ENCODE peak calls at places on chromosome 20, in ten cellular contexts. One of them, this sample, is unnamed.
A peak's percentile ranks its signal among the peaks of the same experiment; 100 is the strongest.

GRCh38 chr20:41173161-41173721 is 35.9 kb downstream of the PLCG1 start:
- DNase-seq in mesendoderm: peak; percentile 73
- DNase-seq in tibial artery: peak; percentile 90
- DNase-seq in aorta: peak; percentile 95
- DNase-seq in CD8-positive, alpha-beta memory T cell: peak; percentile 45
- DNase-seq in mammary epithelial cell: peak; percentile 51
- DNase-seq in endodermal cell: peak; percentile 95
- DNase-seq in cardiac muscle cell: peak; percentile 78
- DNase-seq in CD4-positive, alpha-beta memory T cell: peak; percentile 58
- DNase-seq in transverse colon: peak; percentile 86
- DNase-seq in this sample: peak; percentile 95

GRCh38 chr20:32098786-32099185 is 10.7 kb upstream of the TM9SF4 start:
- DNase-seq in CD8-positive, alpha-beta memory T cell: no peak
- DNase-seq in cardiac muscle cell: no peak
- DNase-seq in endodermal cell: no peak
- DNase-seq in CD4-positive, alpha-beta memory T cell: no peak
- DNase-seq in aorta: no peak
- DNase-seq in tibial artery: no peak
- DNase-seq in transverse colon: no peak
- DNase-seq in mesendoderm: no peak
- DNase-seq in mammary epithelial cell: no peak
- DNase-seq in this sample: no peak

GRCh38 chr20:18057106-18057993 is at the start of gene OVOL2:
- DNase-seq in transverse colon: peak; percentile 94
- DNase-seq in tibial artery: no peak
- DNase-seq in CD8-positive, alpha-beta memory T cell: no peak
- DNase-seq in endodermal cell: peak; percentile 94
- DNase-seq in mesendoderm: peak; percentile 91
- DNase-seq in aorta: no peak
- DNase-seq in CD4-positive, alpha-beta memory T cell: no peak
- DNase-seq in cardiac muscle cell: peak; percentile 51
- DNase-seq in mammary epithelial cell: peak; percentile 82
- DNase-seq in this sample: no peak

GRCh38 chr20:2914160-2914559 is 40.9 kb downstream of the PTPRA start:
- DNase-seq in transverse colon: no peak
- DNase-seq in mesendoderm: no peak
- DNase-seq in endodermal cell: no peak
- DNase-seq in mammary epithelial cell: peak; percentile 18
- DNase-seq in CD8-positive, alpha-beta memory T cell: no peak
- DNase-seq in tibial artery: no peak
- DNase-seq in cardiac muscle cell: peak; percentile 46
- DNase-seq in CD4-positive, alpha-beta memory T cell: no peak
- DNase-seq in aorta: no peak
- DNase-seq in this sample: no peak

GRCh38 chr20:34365765-34366213 is 2.7 kb downstream of the ITCH start:
- DNase-seq in CD4-positive, alpha-beta memory T cell: no peak
- DNase-seq in cardiac muscle cell: no peak
- DNase-seq in CD8-positive, alpha-beta memory T cell: no peak
- DNase-seq in tibial artery: no peak
- DNase-seq in mesendoderm: peak; percentile 31
- DNase-seq in transverse colon: no peak
- DNase-seq in endodermal cell: no peak
- DNase-seq in mammary epithelial cell: no peak
- DNase-seq in aorta: no peak
- DNase-seq in this sample: no peak

GRCh38 chr20:62914970-62915457 is 11.3 kb downstream of the DIDO1 start:
- DNase-seq in aorta: peak; percentile 48
- DNase-seq in CD8-positive, alpha-beta memory T cell: no peak
- DNase-seq in endodermal cell: peak; percentile 90
- DNase-seq in cardiac muscle cell: peak; percentile 42
- DNase-seq in mammary epithelial cell: peak; percentile 46
- DNase-seq in mesendoderm: peak; percentile 98
- DNase-seq in tibial artery: no peak
- DNase-seq in CD4-positive, alpha-beta memory T cell: peak; percentile 47
- DNase-seq in transverse colon: no peak
- DNase-seq in this sample: no peak

GRCh38 chr20:53547664-53548239 is 45.9 kb downstream of the ZNF217 start:
- DNase-seq in mammary epithelial cell: peak; percentile 41
- DNase-seq in tibial artery: peak; percentile 26
- DNase-seq in CD8-positive, alpha-beta memory T cell: no peak
- DNase-seq in transverse colon: peak; percentile 13
- DNase-seq in endodermal cell: peak; percentile 82
- DNase-seq in CD4-positive, alpha-beta memory T cell: no peak
- DNase-seq in cardiac muscle cell: peak; percentile 80
- DNase-seq in aorta: no peak
- DNase-seq in mesendoderm: peak; percentile 78
- DNase-seq in this sample: no peak

GRCh38 chr20:34388000-34388399 is 24.9 kb downstream of the ITCH start:
- DNase-seq in transverse colon: no peak
- DNase-seq in cardiac muscle cell: no peak
- DNase-seq in mesendoderm: no peak
- DNase-seq in endodermal cell: no peak
- DNase-seq in mammary epithelial cell: no peak
- DNase-seq in CD8-positive, alpha-beta memory T cell: no peak
- DNase-seq in tibial artery: no peak
- DNase-seq in aorta: no peak
- DNase-seq in CD4-positive, alpha-beta memory T cell: no peak
- DNase-seq in this sample: no peak

GRCh38 chr20:5864873-5865582 is 85.3 kb downstream of the TRMT6 start:
- DNase-seq in mesendoderm: no peak
- DNase-seq in mammary epithelial cell: peak; percentile 48
- DNase-seq in cardiac muscle cell: no peak
- DNase-seq in aorta: no peak
- DNase-seq in transverse colon: no peak
- DNase-seq in CD8-positive, alpha-beta memory T cell: no peak
- DNase-seq in CD4-positive, alpha-beta memory T cell: peak; percentile 60
- DNase-seq in endodermal cell: no peak
- DNase-seq in tibial artery: no peak
- DNase-seq in this sample: no peak

GRCh38 chr20:3716195-3716834 is 3.9 kb upstream of the SIGLEC1 start:
- DNase-seq in CD8-positive, alpha-beta memory T cell: no peak
- DNase-seq in mesendoderm: peak; percentile 80
- DNase-seq in mammary epithelial cell: peak; percentile 16
- DNase-seq in endodermal cell: peak; percentile 86
- DNase-seq in transverse colon: no peak
- DNase-seq in cardiac muscle cell: peak; percentile 64
- DNase-seq in aorta: no peak
- DNase-seq in CD4-positive, alpha-beta memory T cell: no peak
- DNase-seq in tibial artery: no peak
- DNase-seq in this sample: no peak

GRCh38 chr20:62483613-62484468 is 8.0 kb upstream of the GATA5 start:
- DNase-seq in transverse colon: no peak
- DNase-seq in tibial artery: no peak
- DNase-seq in CD8-positive, alpha-beta memory T cell: no peak
- DNase-seq in endodermal cell: no peak
- DNase-seq in mammary epithelial cell: no peak
- DNase-seq in CD4-positive, alpha-beta memory T cell: no peak
- DNase-seq in mesendoderm: no peak
- DNase-seq in cardiac muscle cell: no peak
- DNase-seq in aorta: no peak
- DNase-seq in this sample: no peak

GRCh38 chr20:21516861-21517565 is 3.1 kb upstream of the NKX2-2 start:
- DNase-seq in cardiac muscle cell: no peak
- DNase-seq in mesendoderm: peak; percentile 52
- DNase-seq in CD4-positive, alpha-beta memory T cell: no peak
- DNase-seq in endodermal cell: peak; percentile 78
- DNase-seq in mammary epithelial cell: no peak
- DNase-seq in aorta: no peak
- DNase-seq in CD8-positive, alpha-beta memory T cell: no peak
- DNase-seq in transverse colon: no peak
- DNase-seq in tibial artery: no peak
- DNase-seq in this sample: no peak

GRCh38 chr20:54570561-54570960 is 95.2 kb downstream of the DOK5 start:
- DNase-seq in transverse colon: no peak
- DNase-seq in cardiac muscle cell: no peak
- DNase-seq in mammary epithelial cell: no peak
- DNase-seq in mesendoderm: no peak
- DNase-seq in CD4-positive, alpha-beta memory T cell: no peak
- DNase-seq in CD8-positive, alpha-beta memory T cell: no peak
- DNase-seq in aorta: no peak
- DNase-seq in endodermal cell: no peak
- DNase-seq in tibial artery: no peak
- DNase-seq in this sample: no peak

GRCh38 chr20:24411452-24412216 is 57.8 kb upstream of the SYNDIG1 start:
- DNase-seq in cardiac muscle cell: no peak
- DNase-seq in mammary epithelial cell: no peak
- DNase-seq in CD4-positive, alpha-beta memory T cell: no peak
- DNase-seq in mesendoderm: no peak
- DNase-seq in transverse colon: no peak
- DNase-seq in CD8-positive, alpha-beta memory T cell: no peak
- DNase-seq in aorta: no peak
- DNase-seq in endodermal cell: no peak
- DNase-seq in tibial artery: no peak
- DNase-seq in this sample: no peak

GRCh38 chr20:59805786-59806577 is 127.5 kb downstream of the SYCP2 start:
- DNase-seq in tibial artery: no peak
- DNase-seq in cardiac muscle cell: no peak
- DNase-seq in CD4-positive, alpha-beta memory T cell: no peak
- DNase-seq in transverse colon: no peak
- DNase-seq in mesendoderm: no peak
- DNase-seq in endodermal cell: peak; percentile 33
- DNase-seq in aorta: peak; percentile 67
- DNase-seq in CD8-positive, alpha-beta memory T cell: no peak
- DNase-seq in mammary epithelial cell: no peak
- DNase-seq in this sample: no peak

GRCh38 chr20:60283281-60283680 is 325.1 kb downstream of the CDH26 start:
- DNase-seq in transverse colon: no peak
- DNase-seq in tibial artery: no peak
- DNase-seq in endodermal cell: no peak
- DNase-seq in CD4-positive, alpha-beta memory T cell: no peak
- DNase-seq in CD8-positive, alpha-beta memory T cell: no peak
- DNase-seq in cardiac muscle cell: no peak
- DNase-seq in aorta: no peak
- DNase-seq in mammary epithelial cell: no peak
- DNase-seq in mesendoderm: peak; percentile 43
- DNase-seq in this sample: no peak

GRCh38 chr20:32448306-32449056 is 90.3 kb downstream of the ASXL1 start:
- DNase-seq in endodermal cell: peak; percentile 36
- DNase-seq in transverse colon: peak; percentile 6
- DNase-seq in tibial artery: no peak
- DNase-seq in cardiac muscle cell: no peak
- DNase-seq in CD8-positive, alpha-beta memory T cell: no peak
- DNase-seq in CD4-positive, alpha-beta memory T cell: no peak
- DNase-seq in mammary epithelial cell: no peak
- DNase-seq in aorta: peak; percentile 67
- DNase-seq in mesendoderm: no peak
- DNase-seq in this sample: peak; percentile 61

GRCh38 chr20:35842361-35842760 is 70.5 kb downstream of the PHF20 start:
- DNase-seq in endodermal cell: no peak
- DNase-seq in mesendoderm: no peak
- DNase-seq in tibial artery: no peak
- DNase-seq in CD8-positive, alpha-beta memory T cell: no peak
- DNase-seq in mammary epithelial cell: no peak
- DNase-seq in aorta: no peak
- DNase-seq in cardiac muscle cell: no peak
- DNase-seq in CD4-positive, alpha-beta memory T cell: no peak
- DNase-seq in transverse colon: no peak
- DNase-seq in this sample: no peak
- H3K4me1 ChIP-seq in endodermal cell: no peaks in the 10 kb centered on the region
- H3K4me1 ChIP-seq in mesendoderm: peaks cover 2% of the 10 kb centered on the region
- H3K4me1 ChIP-seq in tibial artery: no peaks in the 10 kb centered on the region
- H3K4me1 ChIP-seq in CD8-positive, alpha-beta memory T cell: peaks cover 18% of the 10 kb centered on the region
- H3K4me1 ChIP-seq in mammary epithelial cell: no peaks in the 10 kb centered on the region
- H3K4me1 ChIP-seq in aorta: no peaks in the 10 kb centered on the region
- H3K4me1 ChIP-seq in cardiac muscle cell: no peaks in the 10 kb centered on the region
- H3K4me1 ChIP-seq in CD4-positive, alpha-beta memory T cell: peaks cover 24% of the 10 kb centered on the region
- H3K4me1 ChIP-seq in transverse colon: no peaks in the 10 kb centered on the region
- H3K4me1 ChIP-seq in this sample: peaks cover 1% of the 10 kb centered on the region

DNA sequence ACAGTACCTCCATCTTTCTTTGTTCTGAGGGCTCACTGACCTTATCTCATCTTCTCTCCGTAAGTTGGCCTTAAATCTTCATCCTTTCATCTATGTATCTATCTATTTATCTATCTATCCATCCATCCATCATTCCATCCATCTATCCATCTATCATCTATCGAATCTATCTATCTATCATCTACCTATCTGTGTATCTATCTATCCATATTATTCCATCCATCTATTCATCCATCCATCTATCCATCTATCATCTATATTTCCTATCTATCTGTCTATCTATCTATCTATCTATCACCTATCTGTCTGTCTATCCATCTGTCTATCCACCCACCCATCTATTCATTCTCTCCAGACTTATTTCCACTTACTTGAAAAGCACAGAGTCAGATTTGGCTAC is 147.3 kb upstream of the PMEPA1 start:
- DNase-seq in transverse colon: no peak
- DNase-seq in endodermal cell: no peak
- DNase-seq in CD4-positive, alpha-beta memory T cell: no peak
- DNase-seq in mammary epithelial cell: no peak
- DNase-seq in CD8-positive, alpha-beta memory T cell: no peak
- DNase-seq in mesendoderm: no peak
- DNase-seq in aorta: no peak
- DNase-seq in tibial artery: no peak
- DNase-seq in cardiac muscle cell: no peak
- DNase-seq in this sample: no peak
- H3K4me3 ChIP-seq in transverse colon: no peak overlapping the region
- H3K4me3 ChIP-seq in endodermal cell: no peak overlapping the region
- H3K4me3 ChIP-seq in CD4-positive, alpha-beta memory T cell: no peak overlapping the region
- H3K4me3 ChIP-seq in mammary epithelial cell: no peak overlapping the region
- H3K4me3 ChIP-seq in CD8-positive, alpha-beta memory T cell: no peak overlapping the region
- H3K4me3 ChIP-seq in mesendoderm: no peak overlapping the region
- H3K4me3 ChIP-seq in aorta: no peak overlapping the region
- H3K4me3 ChIP-seq in tibial artery: no peak overlapping the region
- H3K4me3 ChIP-seq in cardiac muscle cell: no peak overlapping the region
- H3K4me3 ChIP-seq in this sample: no peak overlapping the region

GRCh38 chr20:11130554-11131166 is 456.9 kb upstream of the JAG1 start:
- DNase-seq in endodermal cell: no peak
- DNase-seq in mesendoderm: no peak
- DNase-seq in CD4-positive, alpha-beta memory T cell: no peak
- DNase-seq in CD8-positive, alpha-beta memory T cell: no peak
- DNase-seq in transverse colon: no peak
- DNase-seq in mammary epithelial cell: peak; percentile 93
- DNase-seq in cardiac muscle cell: no peak
- DNase-seq in aorta: no peak
- DNase-seq in tibial artery: no peak
- DNase-seq in this sample: no peak
- H3K27me3 ChIP-seq in endodermal cell: no peaks in the 10 kb centered on the region
- H3K27me3 ChIP-seq in mesendoderm: no peaks in the 10 kb centered on the region
- H3K27me3 ChIP-seq in CD4-positive, alpha-beta memory T cell: no peaks in the 10 kb centered on the region
- H3K27me3 ChIP-seq in CD8-positive, alpha-beta memory T cell: no peaks in the 10 kb centered on the region
- H3K27me3 ChIP-seq in transverse colon: no peaks in the 10 kb centered on the region
- H3K27me3 ChIP-seq in mammary epithelial cell: no peaks in the 10 kb centered on the region
- H3K27me3 ChIP-seq in cardiac muscle cell: no peaks in the 10 kb centered on the region
- H3K27me3 ChIP-seq in aorta: no peaks in the 10 kb centered on the region
- H3K27me3 ChIP-seq in tibial artery: no peaks in the 10 kb centered on the region
- H3K27me3 ChIP-seq in this sample: no peaks in the 10 kb centered on the region

DNA sequence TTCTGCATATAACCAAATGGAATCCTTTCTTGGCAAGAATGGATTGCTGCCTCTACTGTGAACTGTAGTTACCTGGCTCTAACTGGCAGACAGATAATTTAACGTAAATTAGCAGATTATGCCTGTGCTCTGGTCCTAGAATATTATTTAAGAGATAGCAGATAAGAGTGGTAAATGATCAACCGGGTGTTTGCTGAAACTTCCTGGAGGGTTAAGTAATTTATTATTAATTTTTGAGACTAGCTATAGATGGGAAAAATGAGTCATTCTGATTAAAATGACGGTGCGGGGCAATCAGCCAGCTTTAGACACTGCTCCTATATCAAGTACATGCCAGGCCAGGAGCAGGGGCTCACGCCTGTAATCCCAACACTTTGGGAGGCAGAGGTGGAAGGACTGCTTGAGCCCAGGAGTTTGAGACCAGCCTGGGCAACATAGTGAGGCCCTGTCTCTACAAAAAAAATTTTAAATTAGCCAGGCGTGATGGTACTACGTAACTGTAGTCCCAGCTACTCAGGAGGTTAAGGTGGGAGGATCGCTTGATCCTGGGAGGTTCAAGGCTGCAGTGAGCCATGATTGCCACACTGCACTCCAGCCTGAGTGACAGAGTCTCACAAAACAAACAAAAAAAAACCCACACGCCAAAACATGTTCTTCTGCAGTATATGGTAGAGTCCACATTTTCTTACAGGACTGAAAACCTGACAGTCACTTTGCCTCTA is 22.6 kb downstream of the B4GALT5 start:
- DNase-seq in transverse colon: no peak
- DNase-seq in CD8-positive, alpha-beta memory T cell: no peak
- DNase-seq in aorta: no peak
- DNase-seq in mesendoderm: no peak
- DNase-seq in endodermal cell: no peak
- DNase-seq in tibial artery: no peak
- DNase-seq in CD4-positive, alpha-beta memory T cell: no peak
- DNase-seq in mammary epithelial cell: no peak
- DNase-seq in cardiac muscle cell: no peak
- DNase-seq in this sample: peak; percentile 28
- H3K4me1 ChIP-seq in transverse colon: peaks cover 46% of the 10 kb centered on the region
- H3K4me1 ChIP-seq in CD8-positive, alpha-beta memory T cell: peaks cover 9% of the 10 kb centered on the region
- H3K4me1 ChIP-seq in aorta: peaks cover 2% of the 10 kb centered on the region
- H3K4me1 ChIP-seq in mesendoderm: peaks cover 10% of the 10 kb centered on the region
- H3K4me1 ChIP-seq in endodermal cell: peaks cover 7% of the 10 kb centered on the region
- H3K4me1 ChIP-seq in tibial artery: peaks cover 62% of the 10 kb centered on the region
- H3K4me1 ChIP-seq in CD4-positive, alpha-beta memory T cell: peaks cover 18% of the 10 kb centered on the region
- H3K4me1 ChIP-seq in mammary epithelial cell: peaks cover 50% of the 10 kb centered on the region
- H3K4me1 ChIP-seq in cardiac muscle cell: peaks cover 3% of the 10 kb centered on the region
- H3K4me1 ChIP-seq in this sample: peaks cover 11% of the 10 kb centered on the region